ENCODE peak calls at places on chromosome 5, in seven cellular contexts. T, L, O, Y, A, E and W are unnamed samples.
A peak's percentile ranks its signal among the peaks of the same experiment; 100 is the strongest.

GRCh38 chr5:96844476-96844990 is 31.8 kb upstream of the ERAP2 start:
- DNase-seq in T (no peak), Y (no peak), E (no peak), O (no peak), A (no peak), L (peak; percentile 47), W (peak; percentile 18)

GRCh38 chr5:156475831-156476551 is 149.0 kb downstream of the SGCD start:
- DNase-seq in O (no peak), T (no peak), A (no peak), L (no peak), E (no peak), Y (no peak), W (no peak)

GRCh38 chr5:62042007-62042406 is 264.0 kb upstream of the KIF2A start:
- DNase-seq in T (no peak), L (no peak), Y (no peak), E (no peak), A (no peak), O (no peak), W (no peak)

GRCh38 chr5:15927710-15928380 is 251.7 kb downstream of the MARCHF11 start:
- DNase-seq in O (no peak), Y (no peak), E (no peak), L (no peak), T (no peak), A (no peak), W (no peak)

GRCh38 chr5:81361600-81361999 is 32.3 kb downstream of the ACOT12 start:
- DNase-seq in A (no peak), L (no peak), O (no peak), T (no peak), Y (no peak), E (no peak), W (no peak)

GRCh38 chr5:169354263-169354662 is 53.3 kb upstream of the SLIT3 start:
- DNase-seq in O (no peak), E (no peak), L (no peak), Y (no peak), A (no peak), T (no peak), W (no peak)

GRCh38 chr5:13731229-13731628 is 213.3 kb downstream of the DNAH5 start:
- DNase-seq in L (no peak), E (no peak), O (no peak), A (no peak), T (no peak), Y (no peak), W (no peak)

GRCh38 chr5:53407373-53407772 is 73.1 kb upstream of the FST start:
- DNase-seq in E (no peak), Y (no peak), A (no peak), O (no peak), L (no peak), T (no peak), W (no peak)

GRCh38 chr5:79225026-79225425 is 10.9 kb upstream of the JMY start:
- DNase-seq in L (no peak), A (no peak), E (no peak), O (no peak), Y (no peak), T (no peak), W (no peak)

GRCh38 chr5:89064054-89064453 is 181.1 kb upstream of the MEF2C start:
- DNase-seq in A (no peak), O (no peak), T (no peak), E (no peak), L (no peak), Y (no peak), W (no peak)

GRCh38 chr5:96649938-96650540 is 12.1 kb upstream of the CAST start:
- DNase-seq in Y (no peak), T (no peak), O (no peak), E (no peak), L (no peak), A (no peak), W (no peak)

GRCh38 chr5:132089363-132089762 is 15.8 kb downstream of the CSF2 start:
- DNase-seq in O (no peak), A (no peak), E (no peak), Y (no peak), L (no peak), T (no peak), W (no peak)

GRCh38 chr5:32002755-32003154 is 171.4 kb downstream of the GOLPH3 start:
- DNase-seq in O (no peak), E (no peak), Y (no peak), A (no peak), L (no peak), T (no peak), W (no peak)

GRCh38 chr5:31639488-31640011 is 619 bp downstream of the PDZD2 start:
- DNase-seq in A (peak; percentile 73), L (no peak), O (no peak), E (no peak), T (no peak), Y (no peak), W (no peak)

GRCh38 chr5:18088020-18088579 is 453.8 kb downstream of the TAF11L14 start:
- DNase-seq in T (no peak), Y (no peak), A (no peak), O (no peak), E (no peak), L (no peak), W (no peak)

GRCh38 chr5:74123928-74124327 is 497.9 kb downstream of the ARHGEF28 start:
- DNase-seq in T (no peak), Y (no peak), E (no peak), L (no peak), A (no peak), O (no peak), W (no peak)

GRCh38 chr5:124103671-124104070 is 591.7 kb downstream of the CSNK1G3 start:
- DNase-seq in A (no peak), O (no peak), L (no peak), Y (no peak), E (no peak), T (no peak), W (no peak)

GRCh38 chr5:122972877-122973276 is 63.6 kb downstream of the PPIC start:
- DNase-seq in L (no peak), E (no peak), A (no peak), T (no peak), O (no peak), Y (no peak), W (no peak)

GRCh38 chr5:128494516-128494915 is 43.5 kb downstream of the FBN2 start:
- DNase-seq in A (no peak), L (peak; percentile 1), O (no peak), T (no peak), E (no peak), Y (no peak), W (no peak)

GRCh38 chr5:123151227-123151951 is 62.3 kb downstream of the PRDM6 start:
- DNase-seq in Y (no peak), L (no peak), O (no peak), A (no peak), E (no peak), T (no peak), W (no peak)

GRCh38 chr5:171478946-171479775 is 59.7 kb downstream of the FGF18 start:
- DNase-seq in E (no peak), A (no peak), T (no peak), Y (no peak), L (no peak), O (no peak), W (no peak)

GRCh38 chr5:58071566-58071965 is 388.3 kb downstream of the PLK2 start:
- DNase-seq in L (no peak), E (no peak), A (no peak), Y (no peak), T (no peak), O (no peak), W (no peak)

DNA sequence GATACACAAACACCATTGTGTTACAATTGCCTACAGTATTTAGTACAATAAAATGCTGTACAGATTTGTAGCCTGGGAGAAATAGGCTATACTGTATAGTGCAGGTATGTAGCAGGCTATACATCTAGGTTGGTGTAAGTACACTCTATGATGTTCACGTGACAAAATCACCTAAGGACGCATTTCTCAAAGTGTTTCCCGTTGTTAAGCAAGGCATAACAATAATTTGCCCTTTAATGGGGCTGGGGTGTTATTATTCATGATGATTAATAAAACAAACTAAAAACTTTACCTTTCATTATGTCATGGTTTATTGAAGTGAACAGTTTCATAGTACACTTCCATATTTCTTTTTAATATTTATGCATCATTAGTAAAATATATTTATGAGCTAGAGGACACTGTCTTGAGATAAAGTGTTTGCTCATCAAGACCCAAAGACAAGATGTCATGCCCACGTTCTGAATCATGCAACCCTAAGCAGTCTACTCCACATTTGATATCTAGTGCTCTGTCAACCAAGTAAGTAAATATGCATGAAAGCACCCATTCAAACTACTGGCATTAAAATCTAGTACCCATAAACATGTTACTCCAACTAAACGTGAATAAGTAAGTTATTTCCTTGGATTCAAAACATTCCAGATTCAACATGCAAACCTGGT is 220.5 kb downstream of the NR2F1-AS1 start:
- DNase-seq in E (no peak), T (no peak), Y (no peak), A (no peak), O (no peak), L (no peak), W (no peak)
- TF ChIP-seq JUND in E (no peak), T (no peak), Y (no peak), A (no peak), O (no peak), L (no peak), W (no peak)

GRCh38 chr5:39020465-39020864 is 53.7 kb downstream of the RICTOR start:
- DNase-seq in O (no peak), E (no peak), L (no peak), Y (no peak), A (no peak), T (no peak), W (no peak)
- TF ChIP-seq JUND in O (no peak), E (no peak), L (no peak), Y (no peak), A (no peak), T (no peak), W (no peak)

DNA sequence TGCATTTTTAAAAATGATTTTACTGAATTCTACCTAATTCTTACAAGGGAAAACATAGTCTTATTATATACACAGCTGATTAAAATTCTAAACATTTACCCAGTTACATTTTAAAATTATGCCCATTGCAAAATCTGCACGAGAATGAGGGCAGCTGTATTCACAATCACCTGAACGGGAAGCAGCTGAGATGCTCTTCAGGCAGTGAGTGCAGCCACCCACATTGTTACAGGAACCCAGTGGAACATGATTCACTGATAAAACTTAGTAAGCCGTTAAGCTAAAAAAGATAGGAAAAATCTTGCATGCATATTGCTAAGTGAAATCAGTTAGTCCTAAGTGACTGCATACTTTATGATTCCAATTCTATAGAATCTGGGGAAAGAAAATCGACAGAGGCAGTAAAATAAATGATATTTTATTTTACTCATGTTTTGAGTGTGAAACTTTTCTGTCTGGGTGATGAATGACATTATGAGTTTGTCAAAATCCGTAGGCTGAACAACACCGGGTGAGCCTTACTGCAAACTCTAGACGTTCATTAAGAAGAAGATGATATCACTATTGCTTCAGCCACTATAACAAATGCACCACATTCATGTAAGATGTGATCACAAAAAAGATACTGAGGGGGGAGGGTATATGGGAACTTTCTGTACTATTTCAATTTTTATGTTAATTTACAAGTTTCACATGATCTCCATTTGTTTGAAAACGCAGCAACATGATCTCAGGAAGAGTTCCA is 39.1 kb upstream of the FLT4 start:
- DNase-seq in T (no peak), A (no peak), L (no peak), O (no peak), Y (no peak), E (no peak), W (no peak)
- TF ChIP-seq JUND in T (no peak), A (no peak), L (no peak), O (no peak), Y (no peak), E (no peak), W (no peak)

DNA sequence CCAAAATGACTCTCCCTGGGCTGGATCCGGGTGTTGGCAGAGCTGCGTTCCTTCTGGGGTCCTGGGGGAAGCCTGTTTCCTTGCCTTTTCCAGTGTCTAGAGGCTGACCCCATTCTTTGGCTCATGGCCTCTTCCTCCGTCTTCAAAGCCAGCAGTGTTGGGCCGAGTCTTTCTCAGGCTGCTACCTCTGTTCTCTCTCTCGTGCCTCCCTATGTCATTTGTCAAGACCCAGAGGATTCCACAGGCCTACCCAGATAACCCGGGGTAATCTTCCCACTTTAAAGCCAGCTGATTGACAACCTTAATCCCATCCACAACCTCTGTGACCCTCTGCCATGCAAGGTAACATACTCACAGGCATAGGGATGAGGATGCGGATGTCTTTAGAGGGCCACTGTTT is 55.0 kb upstream of the KCNMB1 start:
- DNase-seq in E (no peak), Y (no peak), T (no peak), L (no peak), O (no peak), A (no peak), W (no peak)
- TF ChIP-seq JUND in E (no peak), Y (no peak), T (no peak), L (no peak), O (no peak), A (no peak), W (no peak)